ENCODE peak calls at places on chromosomes 3 and 15, in five cellular contexts. One of them, this sample, is unnamed.
A peak's percentile ranks its signal among the peaks of the same experiment; 100 is the strongest.

GRCh38 chr3:63955830-63956545 is 43.8 kb upstream of the SCAANT1 start:
- DNase-seq in globus pallidus: no peak
- DNase-seq in NCI-H1694 treated with DMSO at 0.1 percent for 48 hours: no peak
- DNase-seq in DMS153: no peak
- DNase-seq in RPMI7951: no peak
- DNase-seq in this sample: no peak

GRCh38 chr15:33021806-33022389 is 172.6 kb downstream of the FMN1 start:
- DNase-seq in globus pallidus: peak; percentile 44
- DNase-seq in NCI-H1694 treated with DMSO at 0.1 percent for 48 hours: no peak
- DNase-seq in DMS153: no peak
- DNase-seq in RPMI7951: peak; percentile 73
- DNase-seq in this sample: peak; percentile 59

GRCh38 chr15:85049805-85050204 is 68.1 kb downstream of the PDE8A start:
- DNase-seq in globus pallidus: no peak
- DNase-seq in NCI-H1694 treated with DMSO at 0.1 percent for 48 hours: no peak
- DNase-seq in DMS153: no peak
- DNase-seq in RPMI7951: no peak
- DNase-seq in this sample: no peak

GRCh38 chr15:55799287-55800212 is 56.6 kb upstream of the PRTG start:
- DNase-seq in globus pallidus: no peak
- DNase-seq in NCI-H1694 treated with DMSO at 0.1 percent for 48 hours: no peak
- DNase-seq in DMS153: no peak
- DNase-seq in RPMI7951: peak; percentile 73
- DNase-seq in this sample: peak; percentile 64

GRCh38 chr3:12663311-12663935 is 494 bp downstream of the RAF1 start:
- DNase-seq in globus pallidus: no peak
- DNase-seq in NCI-H1694 treated with DMSO at 0.1 percent for 48 hours: no peak
- DNase-seq in DMS153: no peak
- DNase-seq in RPMI7951: peak; percentile 47
- DNase-seq in this sample: peak; percentile 50

GRCh38 chr3:58529516-58530353 is 7.3 kb downstream of the ACOX2 start:
- DNase-seq in globus pallidus: no peak
- DNase-seq in NCI-H1694 treated with DMSO at 0.1 percent for 48 hours: peak; percentile 7
- DNase-seq in DMS153: no peak
- DNase-seq in RPMI7951: no peak
- DNase-seq in this sample: peak; percentile 35

GRCh38 chr3:141950572-141951493 is 74.4 kb downstream of the ATP1B3 start:
- DNase-seq in globus pallidus: no peak
- DNase-seq in NCI-H1694 treated with DMSO at 0.1 percent for 48 hours: no peak
- DNase-seq in DMS153: no peak
- DNase-seq in RPMI7951: no peak
- DNase-seq in this sample: no peak

GRCh38 chr15:70238917-70239316 is 141.2 kb upstream of the TLE3 start:
- DNase-seq in globus pallidus: no peak
- DNase-seq in NCI-H1694 treated with DMSO at 0.1 percent for 48 hours: no peak
- DNase-seq in DMS153: no peak
- DNase-seq in RPMI7951: no peak
- DNase-seq in this sample: no peak

GRCh38 chr3:104349836-104350235 is 1016.9 kb upstream of the ALCAM start:
- DNase-seq in globus pallidus: no peak
- DNase-seq in NCI-H1694 treated with DMSO at 0.1 percent for 48 hours: no peak
- DNase-seq in DMS153: no peak
- DNase-seq in RPMI7951: peak; percentile 1
- DNase-seq in this sample: no peak

GRCh38 chr3:105233056-105233455 is 133.7 kb upstream of the ALCAM start:
- DNase-seq in globus pallidus: no peak
- DNase-seq in NCI-H1694 treated with DMSO at 0.1 percent for 48 hours: no peak
- DNase-seq in DMS153: no peak
- DNase-seq in RPMI7951: no peak
- DNase-seq in this sample: no peak

GRCh38 chr15:89656116-89656815 is 999 bp upstream of the KIF7 start:
- DNase-seq in globus pallidus: no peak
- DNase-seq in NCI-H1694 treated with DMSO at 0.1 percent for 48 hours: no peak
- DNase-seq in DMS153: no peak
- DNase-seq in RPMI7951: peak; percentile 58
- DNase-seq in this sample: no peak

GRCh38 chr3:77605308-77605707 is 565.4 kb downstream of the ROBO2 start:
- DNase-seq in globus pallidus: no peak
- DNase-seq in NCI-H1694 treated with DMSO at 0.1 percent for 48 hours: no peak
- DNase-seq in DMS153: no peak
- DNase-seq in RPMI7951: no peak
- DNase-seq in this sample: no peak

GRCh38 chr3:44913868-44914468 is 39.6 kb downstream of the TGM4 start:
- DNase-seq in globus pallidus: peak; percentile 52
- DNase-seq in NCI-H1694 treated with DMSO at 0.1 percent for 48 hours: peak; percentile 0
- DNase-seq in DMS153: peak; percentile 46
- DNase-seq in RPMI7951: peak; percentile 71
- DNase-seq in this sample: peak; percentile 78

GRCh38 chr15:60751985-60752952 is 273.3 kb upstream of the ICE2 start:
- DNase-seq in globus pallidus: peak; percentile 51
- DNase-seq in NCI-H1694 treated with DMSO at 0.1 percent for 48 hours: no peak
- DNase-seq in DMS153: peak; percentile 6
- DNase-seq in RPMI7951: peak; percentile 33
- DNase-seq in this sample: peak; percentile 48

GRCh38 chr3:190617185-190617584 is 103.3 kb downstream of the IL1RAP start:
- DNase-seq in globus pallidus: peak; percentile 7
- DNase-seq in NCI-H1694 treated with DMSO at 0.1 percent for 48 hours: peak; percentile 10
- DNase-seq in DMS153: no peak
- DNase-seq in RPMI7951: no peak
- DNase-seq in this sample: no peak

GRCh38 chr15:74867562-74868458 is 5.4 kb downstream of the SCAMP2 start:
- DNase-seq in globus pallidus: peak; percentile 33
- DNase-seq in NCI-H1694 treated with DMSO at 0.1 percent for 48 hours: no peak
- DNase-seq in DMS153: no peak
- DNase-seq in RPMI7951: no peak
- DNase-seq in this sample: no peak

GRCh38 chr3:58334013-58334321 is 1.3 kb downstream of the PXK start:
- DNase-seq in globus pallidus: peak; percentile 95
- DNase-seq in NCI-H1694 treated with DMSO at 0.1 percent for 48 hours: no peak
- DNase-seq in DMS153: no peak
- DNase-seq in RPMI7951: no peak
- DNase-seq in this sample: no peak

GRCh38 chr3:100525753-100526612 is 33.6 kb downstream of the TMEM45A start:
- DNase-seq in globus pallidus: no peak
- DNase-seq in NCI-H1694 treated with DMSO at 0.1 percent for 48 hours: no peak
- DNase-seq in DMS153: no peak
- DNase-seq in RPMI7951: peak; percentile 100
- DNase-seq in this sample: peak; percentile 98

GRCh38 chr3:158279584-158279983 is 169.7 kb downstream of the RSRC1 start:
- DNase-seq in globus pallidus: no peak
- DNase-seq in NCI-H1694 treated with DMSO at 0.1 percent for 48 hours: no peak
- DNase-seq in DMS153: no peak
- DNase-seq in RPMI7951: no peak
- DNase-seq in this sample: no peak

GRCh38 chr15:51203797-51204196 is 109.1 kb upstream of the TNFAIP8L3 start:
- DNase-seq in globus pallidus: no peak
- DNase-seq in NCI-H1694 treated with DMSO at 0.1 percent for 48 hours: no peak
- DNase-seq in DMS153: no peak
- DNase-seq in RPMI7951: peak; percentile 62
- DNase-seq in this sample: no peak

GRCh38 chr3:145952541-145952940 is 208.4 kb downstream of the PLOD2 start:
- DNase-seq in globus pallidus: no peak
- DNase-seq in NCI-H1694 treated with DMSO at 0.1 percent for 48 hours: no peak
- DNase-seq in DMS153: no peak
- DNase-seq in RPMI7951: peak; percentile 96
- DNase-seq in this sample: no peak

GRCh38 chr3:143885803-143886427 is 37.6 kb upstream of the SLC9A9 start:
- DNase-seq in globus pallidus: peak; percentile 37
- DNase-seq in NCI-H1694 treated with DMSO at 0.1 percent for 48 hours: peak; percentile 21
- DNase-seq in DMS153: peak; percentile 33
- DNase-seq in RPMI7951: peak; percentile 44
- DNase-seq in this sample: peak; percentile 4

GRCh38 chr3:194130807-194131589 is 5.0 kb upstream of the HES1 start:
- DNase-seq in globus pallidus: no peak
- DNase-seq in NCI-H1694 treated with DMSO at 0.1 percent for 48 hours: peak; percentile 19
- DNase-seq in DMS153: peak; percentile 84
- DNase-seq in RPMI7951: peak; percentile 32
- DNase-seq in this sample: peak; percentile 76

GRCh38 chr3:172449468-172450149 is 1.4 kb upstream of the GHSR start:
- DNase-seq in globus pallidus: no peak
- DNase-seq in NCI-H1694 treated with DMSO at 0.1 percent for 48 hours: no peak
- DNase-seq in DMS153: no peak
- DNase-seq in RPMI7951: peak; percentile 59
- DNase-seq in this sample: peak; percentile 37

GRCh38 chr3:42213417-42213816 is 52.6 kb downstream of the CCK start:
- DNase-seq in globus pallidus: no peak
- DNase-seq in NCI-H1694 treated with DMSO at 0.1 percent for 48 hours: no peak
- DNase-seq in DMS153: no peak
- DNase-seq in RPMI7951: no peak
- DNase-seq in this sample: no peak

GRCh38 chr3:55061619-55062018 is 133.8 kb upstream of the LRTM1 start:
- DNase-seq in globus pallidus: no peak
- DNase-seq in NCI-H1694 treated with DMSO at 0.1 percent for 48 hours: no peak
- DNase-seq in DMS153: no peak
- DNase-seq in RPMI7951: no peak
- DNase-seq in this sample: peak; percentile 15

GRCh38 chr15:70793694-70794093 is 30.3 kb upstream of the UACA start:
- DNase-seq in globus pallidus: no peak
- DNase-seq in NCI-H1694 treated with DMSO at 0.1 percent for 48 hours: no peak
- DNase-seq in DMS153: no peak
- DNase-seq in RPMI7951: no peak
- DNase-seq in this sample: no peak

GRCh38 chr15:68352401-68353062 is 75.0 kb downstream of the FEM1B start:
- DNase-seq in globus pallidus: no peak
- DNase-seq in NCI-H1694 treated with DMSO at 0.1 percent for 48 hours: no peak
- DNase-seq in DMS153: no peak
- DNase-seq in RPMI7951: peak; percentile 99
- DNase-seq in this sample: peak; percentile 96

GRCh38 chr3:37096292-37096691 is 78.1 kb downstream of the LRRFIP2 start:
- DNase-seq in globus pallidus: no peak
- DNase-seq in NCI-H1694 treated with DMSO at 0.1 percent for 48 hours: no peak
- DNase-seq in DMS153: no peak
- DNase-seq in RPMI7951: peak; percentile 67
- DNase-seq in this sample: peak; percentile 36

GRCh38 chr3:17339233-17339632 is 403.2 kb downstream of the TBC1D5 start:
- DNase-seq in globus pallidus: no peak
- DNase-seq in NCI-H1694 treated with DMSO at 0.1 percent for 48 hours: no peak
- DNase-seq in DMS153: no peak
- DNase-seq in RPMI7951: no peak
- DNase-seq in this sample: no peak

This sample was measured in Daoy.